ENCODE peak calls at places on chromosome 14, in seven cellular contexts. One of them, this sample, is unnamed.

GRCh38 chr14:72045271-72045670 is 113.0 kb downstream of the RGS6 start:
- DNase-seq in GM12891: no peak
- DNase-seq in H1: no peak
- DNase-seq in SK-N-SH: no peak
- DNase-seq in GM12878: no peak
- DNase-seq in K562: no peak
- DNase-seq in HepG2: no peak
- DNase-seq in this sample: no peak

GRCh38 chr14:91867316-91867988 is at the start of gene TC2N:
- DNase-seq in GM12891: no peak
- DNase-seq in H1: no peak
- DNase-seq in SK-N-SH: no peak
- DNase-seq in GM12878: no peak
- DNase-seq in K562: no peak
- DNase-seq in HepG2: no peak
- DNase-seq in this sample: no peak

GRCh38 chr14:53316504-53316903 is 163.4 kb upstream of the DDHD1 start:
- DNase-seq in GM12891: no peak
- DNase-seq in H1: no peak
- DNase-seq in SK-N-SH: no peak
- DNase-seq in GM12878: no peak
- DNase-seq in K562: no peak
- DNase-seq in HepG2: no peak
- DNase-seq in this sample: no peak

GRCh38 chr14:40216976-40217375 is 784.7 kb upstream of the FBXO33 start:
- DNase-seq in GM12891: no peak
- DNase-seq in H1: no peak
- DNase-seq in SK-N-SH: no peak
- DNase-seq in GM12878: no peak
- DNase-seq in K562: no peak
- DNase-seq in HepG2: no peak
- DNase-seq in this sample: no peak

GRCh38 chr14:88562831-88563686 is at the start of gene ZC3H14:
- DNase-seq in GM12891: peak
- DNase-seq in H1: peak
- DNase-seq in SK-N-SH: peak
- DNase-seq in GM12878: peak
- DNase-seq in K562: peak
- DNase-seq in HepG2: peak
- DNase-seq in this sample: peak

GRCh38 chr14:101069666-101070362 is 166.3 kb upstream of the RTL1 start:
- DNase-seq in GM12891: no peak
- DNase-seq in H1: peak
- DNase-seq in SK-N-SH: no peak
- DNase-seq in GM12878: no peak
- DNase-seq in K562: no peak
- DNase-seq in HepG2: no peak
- DNase-seq in this sample: no peak

GRCh38 chr14:69316449-69317391 is 56.8 kb downstream of the GALNT16 start:
- DNase-seq in GM12891: no peak
- DNase-seq in H1: peak
- DNase-seq in SK-N-SH: no peak
- DNase-seq in GM12878: no peak
- DNase-seq in K562: no peak
- DNase-seq in HepG2: no peak
- DNase-seq in this sample: no peak

GRCh38 chr14:34205799-34206198 is 254.9 kb upstream of the EGLN3 start:
- DNase-seq in GM12891: no peak
- DNase-seq in H1: no peak
- DNase-seq in SK-N-SH: no peak
- DNase-seq in GM12878: no peak
- DNase-seq in K562: no peak
- DNase-seq in HepG2: no peak
- DNase-seq in this sample: no peak

GRCh38 chr14:101132051-101132541 is 228.6 kb upstream of the RTL1 start:
- DNase-seq in GM12891: no peak
- DNase-seq in H1: peak
- DNase-seq in SK-N-SH: peak
- DNase-seq in GM12878: no peak
- DNase-seq in K562: no peak
- DNase-seq in HepG2: no peak
- DNase-seq in this sample: no peak

GRCh38 chr14:50360093-50360492 is 36.6 kb downstream of the CDKL1 start:
- DNase-seq in GM12891: no peak
- DNase-seq in H1: no peak
- DNase-seq in SK-N-SH: no peak
- DNase-seq in GM12878: no peak
- DNase-seq in K562: no peak
- DNase-seq in HepG2: no peak
- DNase-seq in this sample: no peak

GRCh38 chr14:49919825-49920224 is 26.9 kb downstream of the ARF6 start:
- DNase-seq in GM12891: no peak
- DNase-seq in H1: no peak
- DNase-seq in SK-N-SH: no peak
- DNase-seq in GM12878: no peak
- DNase-seq in K562: no peak
- DNase-seq in HepG2: no peak
- DNase-seq in this sample: no peak

GRCh38 chr14:99840774-99841305 is 47.6 kb downstream of the EML1 start:
- DNase-seq in GM12891: no peak
- DNase-seq in H1: no peak
- DNase-seq in SK-N-SH: no peak
- DNase-seq in GM12878: no peak
- DNase-seq in K562: no peak
- DNase-seq in HepG2: no peak
- DNase-seq in this sample: no peak

GRCh38 chr14:51604078-51604477 is 47.6 kb upstream of the FRMD6 start:
- DNase-seq in GM12891: no peak
- DNase-seq in H1: no peak
- DNase-seq in SK-N-SH: no peak
- DNase-seq in GM12878: no peak
- DNase-seq in K562: no peak
- DNase-seq in HepG2: no peak
- DNase-seq in this sample: no peak

GRCh38 chr14:94716976-94717375 is 52.9 kb downstream of the GSC start:
- DNase-seq in GM12891: no peak
- DNase-seq in H1: no peak
- DNase-seq in SK-N-SH: no peak
- DNase-seq in GM12878: no peak
- DNase-seq in K562: no peak
- DNase-seq in HepG2: no peak
- DNase-seq in this sample: no peak

GRCh38 chr14:94710731-94711130 is 59.2 kb downstream of the GSC start:
- DNase-seq in GM12891: no peak
- DNase-seq in H1: no peak
- DNase-seq in SK-N-SH: no peak
- DNase-seq in GM12878: no peak
- DNase-seq in K562: no peak
- DNase-seq in HepG2: no peak
- DNase-seq in this sample: no peak

GRCh38 chr14:94707494-94707893 is 62.4 kb downstream of the GSC start:
- DNase-seq in GM12891: no peak
- DNase-seq in H1: no peak
- DNase-seq in SK-N-SH: no peak
- DNase-seq in GM12878: no peak
- DNase-seq in K562: no peak
- DNase-seq in HepG2: no peak
- DNase-seq in this sample: no peak

GRCh38 chr14:94717808-94718207 is 52.1 kb downstream of the GSC start:
- DNase-seq in GM12891: no peak
- DNase-seq in H1: no peak
- DNase-seq in SK-N-SH: no peak
- DNase-seq in GM12878: no peak
- DNase-seq in K562: no peak
- DNase-seq in HepG2: no peak
- DNase-seq in this sample: no peak

GRCh38 chr14:94713115-94713514 is 56.8 kb downstream of the GSC start:
- DNase-seq in GM12891: no peak
- DNase-seq in H1: no peak
- DNase-seq in SK-N-SH: no peak
- DNase-seq in GM12878: no peak
- DNase-seq in K562: no peak
- DNase-seq in HepG2: no peak
- DNase-seq in this sample: no peak
- TF ChIP-seq TAF1 in GM12891: no peak
- TF ChIP-seq TAF1 in H1: no peak
- TF ChIP-seq TAF1 in SK-N-SH: no peak
- TF ChIP-seq TAF1 in GM12878: no peak
- TF ChIP-seq TAF1 in K562: no peak
- TF ChIP-seq TAF1 in HepG2: no peak
- TF ChIP-seq TAF1 in this sample: no peak

DNA sequence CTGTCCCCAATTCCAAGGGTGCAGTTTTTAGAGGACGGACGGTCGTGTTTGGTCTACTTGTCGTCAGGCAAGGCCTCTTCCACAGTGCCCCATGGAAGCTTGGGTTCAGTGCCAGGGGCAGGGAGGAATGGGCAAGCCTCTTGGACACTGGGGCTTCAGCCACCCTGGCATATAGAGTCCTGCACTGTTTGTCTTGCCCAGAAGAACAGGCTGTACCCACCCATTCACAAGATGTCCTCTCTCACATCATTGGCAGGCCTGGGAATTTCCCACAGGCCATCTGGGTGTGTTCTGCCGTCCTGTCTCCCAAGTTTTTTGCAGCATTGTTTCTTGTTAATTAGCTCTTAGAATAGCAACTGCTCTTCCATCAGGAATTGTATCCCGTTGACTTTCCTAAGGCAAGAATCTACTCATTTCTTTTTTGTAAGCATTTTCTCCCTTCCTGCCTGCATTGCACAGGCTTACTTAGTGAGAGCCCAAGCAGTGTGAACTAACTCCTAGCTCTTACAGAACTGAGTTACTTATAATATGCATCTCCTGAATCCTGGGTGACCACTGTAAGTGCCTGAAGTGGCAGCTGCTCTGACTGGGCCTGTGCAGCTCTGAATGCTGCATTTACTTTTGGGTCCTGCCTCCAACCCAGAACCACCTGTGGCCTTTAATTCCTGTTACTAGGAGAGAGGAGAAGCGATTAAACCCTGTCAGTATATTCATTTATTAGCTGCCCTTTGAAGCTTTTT is 149.4 kb upstream of the HIF1A start:
- DNase-seq in GM12891: no peak
- DNase-seq in H1: no peak
- DNase-seq in SK-N-SH: no peak
- DNase-seq in GM12878: no peak
- DNase-seq in K562: no peak
- DNase-seq in HepG2: no peak
- DNase-seq in this sample: no peak
- TF ChIP-seq POLR2AphosphoS5 in GM12891: no peak
- TF ChIP-seq POLR2AphosphoS5 in H1: no peak
- TF ChIP-seq POLR2AphosphoS5 in SK-N-SH: no peak
- TF ChIP-seq POLR2AphosphoS5 in GM12878: no peak
- TF ChIP-seq POLR2AphosphoS5 in K562: no peak
- TF ChIP-seq POLR2AphosphoS5 in HepG2: no peak
- TF ChIP-seq POLR2AphosphoS5 in this sample: no peak

GRCh38 chr14:75539562-75540478 is 17.6 kb downstream of the BATF start:
- DNase-seq in GM12891: no peak
- DNase-seq in H1: no peak
- DNase-seq in SK-N-SH: no peak
- DNase-seq in GM12878: no peak
- DNase-seq in K562: peak
- DNase-seq in HepG2: no peak
- DNase-seq in this sample: no peak
- TF ChIP-seq TAF1 in GM12891: no peak
- TF ChIP-seq TAF1 in H1: no peak
- TF ChIP-seq TAF1 in SK-N-SH: no peak
- TF ChIP-seq TAF1 in GM12878: peak
- TF ChIP-seq TAF1 in K562: no peak
- TF ChIP-seq TAF1 in HepG2: no peak
- TF ChIP-seq TAF1 in this sample: no peak

GRCh38 chr14:103905861-103906456 is 22.3 kb upstream of the TDRD9 start:
- DNase-seq in GM12891: no peak
- DNase-seq in H1: peak
- DNase-seq in SK-N-SH: peak
- DNase-seq in GM12878: no peak
- DNase-seq in K562: peak
- DNase-seq in HepG2: no peak
- DNase-seq in this sample: no peak

GRCh38 chr14:103909531-103910261 is 18.6 kb upstream of the TDRD9 start:
- DNase-seq in GM12891: no peak
- DNase-seq in H1: no peak
- DNase-seq in SK-N-SH: no peak
- DNase-seq in GM12878: no peak
- DNase-seq in K562: no peak
- DNase-seq in HepG2: no peak
- DNase-seq in this sample: no peak

GRCh38 chr14:103910984-103911383 is 17.3 kb upstream of the TDRD9 start:
- DNase-seq in GM12891: no peak
- DNase-seq in H1: no peak
- DNase-seq in SK-N-SH: no peak
- DNase-seq in GM12878: no peak
- DNase-seq in K562: no peak
- DNase-seq in HepG2: no peak
- DNase-seq in this sample: no peak

GRCh38 chr14:103908580-103908979 is 19.7 kb upstream of the TDRD9 start:
- DNase-seq in GM12891: no peak
- DNase-seq in H1: no peak
- DNase-seq in SK-N-SH: no peak
- DNase-seq in GM12878: no peak
- DNase-seq in K562: no peak
- DNase-seq in HepG2: no peak
- DNase-seq in this sample: no peak

GRCh38 chr14:103910262-103910935 is 17.9 kb upstream of the TDRD9 start:
- DNase-seq in GM12891: peak
- DNase-seq in H1: peak
- DNase-seq in SK-N-SH: peak
- DNase-seq in GM12878: peak
- DNase-seq in K562: peak
- DNase-seq in HepG2: peak
- DNase-seq in this sample: no peak
- TF ChIP-seq POLR2AphosphoS5 in GM12891: no peak
- TF ChIP-seq POLR2AphosphoS5 in H1: peak
- TF ChIP-seq POLR2AphosphoS5 in SK-N-SH: peak
- TF ChIP-seq POLR2AphosphoS5 in GM12878: no peak
- TF ChIP-seq POLR2AphosphoS5 in K562: no peak
- TF ChIP-seq POLR2AphosphoS5 in HepG2: no peak
- TF ChIP-seq POLR2AphosphoS5 in this sample: no peak

DNA sequence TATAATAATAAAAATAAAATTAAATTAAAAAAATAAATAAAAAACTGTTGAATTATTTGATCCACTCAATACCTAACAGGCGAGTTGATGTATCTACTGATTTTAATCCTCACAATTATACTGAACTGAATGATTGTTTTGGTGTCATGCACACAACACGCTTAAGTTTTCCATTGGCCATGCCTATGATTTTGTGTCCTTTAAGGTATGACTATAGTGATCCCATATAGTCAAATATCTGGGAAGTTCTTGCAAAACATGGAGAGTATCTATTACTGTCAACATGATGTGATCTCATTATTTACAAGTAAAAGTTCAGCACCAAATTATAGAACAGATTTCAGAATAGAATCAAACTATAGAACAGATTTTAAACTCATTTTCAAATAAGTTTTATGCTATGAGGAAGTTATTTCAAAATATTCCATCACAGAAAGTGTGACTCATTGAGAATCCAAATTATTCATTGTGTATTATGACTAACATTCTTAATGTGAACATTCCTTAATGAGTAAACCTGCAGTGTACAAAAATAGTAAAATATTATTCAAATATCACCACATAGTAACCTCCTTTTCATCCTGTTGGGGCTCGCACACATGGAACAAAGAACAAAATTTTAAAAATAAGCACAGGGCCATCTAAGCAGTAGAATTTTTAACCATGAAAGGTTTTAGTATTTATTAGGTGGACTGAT is 190.4 kb downstream of the SLC25A21 start:
- DNase-seq in GM12891: no peak
- DNase-seq in H1: no peak
- DNase-seq in SK-N-SH: no peak
- DNase-seq in GM12878: no peak
- DNase-seq in K562: no peak
- DNase-seq in HepG2: no peak
- DNase-seq in this sample: no peak
- TF ChIP-seq TAF1 in GM12891: no peak
- TF ChIP-seq TAF1 in H1: no peak
- TF ChIP-seq TAF1 in SK-N-SH: no peak
- TF ChIP-seq TAF1 in GM12878: no peak
- TF ChIP-seq TAF1 in K562: no peak
- TF ChIP-seq TAF1 in HepG2: no peak
- TF ChIP-seq TAF1 in this sample: no peak

This sample was measured in GM12892.